ENCODE peak calls at places on chromosomes 4 and X, in nine cellular contexts. One of them, this sample, is unnamed.

GRCh38 chrX:43679778-43680177 is 23.7 kb downstream of the MAOA start:
- DNase-seq in fibroblast of lung: peak; percentile 77
- DNase-seq in transverse colon: no peak
- DNase-seq in glutamatergic neuron: no peak
- DNase-seq in foreskin fibroblast: no peak
- DNase-seq in kidney epithelial cell: no peak
- DNase-seq in MM.1S: no peak
- DNase-seq in astrocyte: no peak
- DNase-seq in colonic mucosa: no peak
- DNase-seq in this sample: no peak

GRCh38 chrX:16931371-16931770 is 15.1 kb upstream of the REPS2 start:
- DNase-seq in fibroblast of lung: no peak
- DNase-seq in transverse colon: no peak
- DNase-seq in glutamatergic neuron: no peak
- DNase-seq in foreskin fibroblast: no peak
- DNase-seq in kidney epithelial cell: no peak
- DNase-seq in MM.1S: no peak
- DNase-seq in astrocyte: no peak
- DNase-seq in colonic mucosa: no peak
- DNase-seq in this sample: no peak

GRCh38 chr4:95985051-95985450 is 145.2 kb downstream of the PDHA2 start:
- DNase-seq in fibroblast of lung: no peak
- DNase-seq in transverse colon: no peak
- DNase-seq in glutamatergic neuron: no peak
- DNase-seq in foreskin fibroblast: no peak
- DNase-seq in kidney epithelial cell: no peak
- DNase-seq in MM.1S: peak; percentile 86
- DNase-seq in astrocyte: no peak
- DNase-seq in colonic mucosa: no peak
- DNase-seq in this sample: no peak

GRCh38 chr4:74624351-74625151 is 169.8 kb downstream of the BTC start:
- DNase-seq in fibroblast of lung: peak; percentile 98
- DNase-seq in transverse colon: no peak
- DNase-seq in glutamatergic neuron: no peak
- DNase-seq in foreskin fibroblast: peak; percentile 80
- DNase-seq in kidney epithelial cell: peak; percentile 86
- DNase-seq in MM.1S: peak; percentile 23
- DNase-seq in astrocyte: peak; percentile 95
- DNase-seq in colonic mucosa: no peak
- DNase-seq in this sample: no peak

GRCh38 chrX:52277666-52278065 is 91.2 kb upstream of the XAGE2 start:
- DNase-seq in fibroblast of lung: no peak
- DNase-seq in transverse colon: no peak
- DNase-seq in glutamatergic neuron: no peak
- DNase-seq in foreskin fibroblast: no peak
- DNase-seq in kidney epithelial cell: peak; percentile 26
- DNase-seq in MM.1S: no peak
- DNase-seq in astrocyte: no peak
- DNase-seq in colonic mucosa: no peak
- DNase-seq in this sample: no peak

GRCh38 chr4:174134361-174134760 is 149.1 kb downstream of the FBXO8 start:
- DNase-seq in fibroblast of lung: peak; percentile 36
- DNase-seq in transverse colon: no peak
- DNase-seq in glutamatergic neuron: no peak
- DNase-seq in foreskin fibroblast: no peak
- DNase-seq in kidney epithelial cell: no peak
- DNase-seq in MM.1S: no peak
- DNase-seq in astrocyte: no peak
- DNase-seq in colonic mucosa: no peak
- DNase-seq in this sample: no peak

GRCh38 chrX:108033890-108034289 is 11.0 kb upstream of the VSIG1 start:
- DNase-seq in fibroblast of lung: no peak
- DNase-seq in transverse colon: no peak
- DNase-seq in glutamatergic neuron: no peak
- DNase-seq in foreskin fibroblast: no peak
- DNase-seq in kidney epithelial cell: no peak
- DNase-seq in MM.1S: no peak
- DNase-seq in astrocyte: no peak
- DNase-seq in colonic mucosa: no peak
- DNase-seq in this sample: no peak

GRCh38 chrX:69083361-69083760 is 81.9 kb downstream of the PJA1 start:
- DNase-seq in fibroblast of lung: no peak
- DNase-seq in transverse colon: no peak
- DNase-seq in glutamatergic neuron: no peak
- DNase-seq in foreskin fibroblast: no peak
- DNase-seq in kidney epithelial cell: no peak
- DNase-seq in MM.1S: no peak
- DNase-seq in astrocyte: no peak
- DNase-seq in colonic mucosa: no peak
- DNase-seq in this sample: no peak

GRCh38 chr4:176660561-176660960 is 132.2 kb downstream of the VEGFC start:
- DNase-seq in fibroblast of lung: no peak
- DNase-seq in transverse colon: no peak
- DNase-seq in glutamatergic neuron: no peak
- DNase-seq in foreskin fibroblast: no peak
- DNase-seq in kidney epithelial cell: no peak
- DNase-seq in MM.1S: no peak
- DNase-seq in astrocyte: no peak
- DNase-seq in colonic mucosa: no peak
- DNase-seq in this sample: no peak

GRCh38 chrX:67674741-67675140 is 130.9 kb downstream of the AR start:
- DNase-seq in fibroblast of lung: no peak
- DNase-seq in transverse colon: no peak
- DNase-seq in glutamatergic neuron: no peak
- DNase-seq in foreskin fibroblast: no peak
- DNase-seq in kidney epithelial cell: no peak
- DNase-seq in MM.1S: no peak
- DNase-seq in astrocyte: no peak
- DNase-seq in colonic mucosa: no peak
- DNase-seq in this sample: no peak

GRCh38 chrX:1507511-1508463 is 29.2 kb downstream of the P2RY8 start:
- DNase-seq in fibroblast of lung: no peak
- DNase-seq in transverse colon: peak; percentile 37
- DNase-seq in glutamatergic neuron: no peak
- DNase-seq in foreskin fibroblast: no peak
- DNase-seq in kidney epithelial cell: no peak
- DNase-seq in MM.1S: no peak
- DNase-seq in astrocyte: no peak
- DNase-seq in colonic mucosa: no peak
- DNase-seq in this sample: no peak

GRCh38 chr4:77927991-77928925 is 65.6 kb downstream of the MRPL1 start:
- DNase-seq in fibroblast of lung: peak; percentile 76
- DNase-seq in transverse colon: peak; percentile 23
- DNase-seq in glutamatergic neuron: no peak
- DNase-seq in foreskin fibroblast: peak; percentile 60
- DNase-seq in kidney epithelial cell: no peak
- DNase-seq in MM.1S: no peak
- DNase-seq in astrocyte: peak; percentile 30
- DNase-seq in colonic mucosa: peak; percentile 38
- DNase-seq in this sample: no peak

GRCh38 chr4:16484711-16485110 is 258.4 kb upstream of the TAPT1 start:
- DNase-seq in fibroblast of lung: no peak
- DNase-seq in transverse colon: no peak
- DNase-seq in glutamatergic neuron: no peak
- DNase-seq in foreskin fibroblast: no peak
- DNase-seq in kidney epithelial cell: no peak
- DNase-seq in MM.1S: no peak
- DNase-seq in astrocyte: no peak
- DNase-seq in colonic mucosa: no peak
- DNase-seq in this sample: no peak

GRCh38 chr4:186939766-186940165 is 216.1 kb upstream of the FAT1 start:
- DNase-seq in fibroblast of lung: no peak
- DNase-seq in transverse colon: no peak
- DNase-seq in glutamatergic neuron: no peak
- DNase-seq in foreskin fibroblast: no peak
- DNase-seq in kidney epithelial cell: no peak
- DNase-seq in MM.1S: no peak
- DNase-seq in astrocyte: no peak
- DNase-seq in colonic mucosa: no peak
- DNase-seq in this sample: no peak

GRCh38 chr4:85084371-85085170 is 118.1 kb upstream of the WDFY3 start:
- DNase-seq in fibroblast of lung: peak; percentile 83
- DNase-seq in transverse colon: no peak
- DNase-seq in glutamatergic neuron: peak; percentile 29
- DNase-seq in foreskin fibroblast: peak; percentile 59
- DNase-seq in kidney epithelial cell: peak; percentile 29
- DNase-seq in MM.1S: peak; percentile 77
- DNase-seq in astrocyte: peak; percentile 50
- DNase-seq in colonic mucosa: peak; percentile 44
- DNase-seq in this sample: peak; percentile 16

GRCh38 chr4:154478128-154478527 is 13.5 kb downstream of the DCHS2 start:
- DNase-seq in fibroblast of lung: no peak
- DNase-seq in transverse colon: no peak
- DNase-seq in glutamatergic neuron: no peak
- DNase-seq in foreskin fibroblast: no peak
- DNase-seq in kidney epithelial cell: no peak
- DNase-seq in MM.1S: no peak
- DNase-seq in astrocyte: no peak
- DNase-seq in colonic mucosa: no peak
- DNase-seq in this sample: no peak

GRCh38 chr4:175419120-175419774 is 392.8 kb downstream of the GPM6A start:
- DNase-seq in fibroblast of lung: peak; percentile 96
- DNase-seq in transverse colon: no peak
- DNase-seq in glutamatergic neuron: no peak
- DNase-seq in foreskin fibroblast: peak; percentile 47
- DNase-seq in kidney epithelial cell: peak; percentile 99
- DNase-seq in MM.1S: no peak
- DNase-seq in astrocyte: peak; percentile 98
- DNase-seq in colonic mucosa: no peak
- DNase-seq in this sample: no peak

DNA sequence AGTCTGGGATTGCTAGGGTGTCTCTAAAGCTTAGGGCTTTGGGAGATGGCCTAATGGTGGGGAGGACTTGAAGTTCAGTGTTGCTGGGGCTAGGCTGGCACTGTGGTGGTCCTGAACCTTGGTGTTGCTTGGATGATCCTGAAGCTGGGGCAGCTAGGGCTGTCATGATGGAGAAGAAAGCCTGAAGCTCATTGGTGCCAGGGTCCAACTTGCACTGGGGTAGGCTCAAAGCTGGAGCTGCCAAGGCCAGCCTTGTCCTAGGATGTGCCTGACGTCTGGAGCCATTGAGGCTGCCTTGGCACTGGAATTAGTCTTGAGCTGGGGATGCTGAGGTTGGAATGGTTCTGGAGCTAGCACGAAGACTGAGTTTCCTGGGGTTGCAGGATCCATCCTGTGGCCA is 61.0 kb upstream of the NLRP2B start:
- DNase-seq in fibroblast of lung: no peak
- DNase-seq in transverse colon: no peak
- DNase-seq in glutamatergic neuron: no peak
- DNase-seq in foreskin fibroblast: no peak
- DNase-seq in kidney epithelial cell: no peak
- DNase-seq in MM.1S: no peak
- DNase-seq in astrocyte: no peak
- DNase-seq in colonic mucosa: no peak
- DNase-seq in this sample: no peak
- TF ChIP-seq CTCF in fibroblast of lung: no peak
- TF ChIP-seq CTCF in transverse colon: no peak
- TF ChIP-seq CTCF in glutamatergic neuron: no peak
- TF ChIP-seq CTCF in foreskin fibroblast: no peak
- TF ChIP-seq CTCF in kidney epithelial cell: no peak
- TF ChIP-seq CTCF in MM.1S: no peak
- TF ChIP-seq CTCF in astrocyte: no peak
- TF ChIP-seq CTCF in colonic mucosa: no peak
- TF ChIP-seq CTCF in this sample: no peak

DNA sequence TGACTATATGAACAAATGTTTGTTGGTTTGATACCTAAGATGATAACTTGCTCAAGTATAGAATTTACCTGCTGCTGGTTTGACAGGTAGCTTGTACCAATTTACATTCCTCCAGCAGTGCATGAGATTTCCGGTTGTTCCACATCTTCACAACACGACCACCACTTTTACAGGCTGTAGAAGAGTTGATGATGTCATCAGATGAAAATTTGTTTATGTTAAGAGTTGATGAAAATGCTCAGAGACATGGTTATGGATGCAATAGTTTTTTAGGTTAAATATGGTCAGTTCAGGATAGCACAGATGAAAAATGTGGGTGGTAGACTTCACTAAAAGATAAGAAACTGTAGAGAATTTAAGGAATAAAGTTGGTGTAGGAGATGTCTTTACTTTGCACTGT is 468.3 kb downstream of the PCDH18 start:
- DNase-seq in fibroblast of lung: no peak
- DNase-seq in transverse colon: no peak
- DNase-seq in glutamatergic neuron: no peak
- DNase-seq in foreskin fibroblast: no peak
- DNase-seq in kidney epithelial cell: no peak
- DNase-seq in MM.1S: no peak
- DNase-seq in astrocyte: no peak
- DNase-seq in colonic mucosa: no peak
- DNase-seq in this sample: no peak
- TF ChIP-seq CTCF in fibroblast of lung: no peak
- TF ChIP-seq CTCF in transverse colon: no peak
- TF ChIP-seq CTCF in glutamatergic neuron: no peak
- TF ChIP-seq CTCF in foreskin fibroblast: no peak
- TF ChIP-seq CTCF in kidney epithelial cell: no peak
- TF ChIP-seq CTCF in MM.1S: no peak
- TF ChIP-seq CTCF in astrocyte: no peak
- TF ChIP-seq CTCF in colonic mucosa: no peak
- TF ChIP-seq CTCF in this sample: no peak

DNA sequence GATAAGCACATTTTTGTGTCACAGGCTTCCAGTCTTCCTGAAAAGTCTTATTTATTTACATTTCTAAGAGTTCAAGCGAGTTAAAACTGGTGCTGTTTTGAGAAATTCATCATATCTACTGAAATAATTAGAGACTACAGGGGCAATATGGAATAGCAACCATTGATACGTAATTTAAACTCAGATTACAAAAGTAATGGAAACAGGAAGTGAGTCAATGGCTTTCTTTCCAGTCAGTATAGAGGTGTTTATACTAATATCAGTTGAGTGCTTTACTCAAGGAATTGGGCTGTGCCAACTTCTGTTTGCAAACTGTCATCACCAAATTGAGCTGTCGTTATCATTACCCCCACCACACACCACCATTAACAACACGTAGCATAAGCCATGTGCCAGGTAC is 222.7 kb downstream of the COL25A1 start:
- DNase-seq in fibroblast of lung: no peak
- DNase-seq in transverse colon: no peak
- DNase-seq in glutamatergic neuron: no peak
- DNase-seq in foreskin fibroblast: no peak
- DNase-seq in kidney epithelial cell: no peak
- DNase-seq in MM.1S: no peak
- DNase-seq in astrocyte: peak; percentile 78
- DNase-seq in colonic mucosa: no peak
- DNase-seq in this sample: no peak
- TF ChIP-seq CTCF in fibroblast of lung: no peak
- TF ChIP-seq CTCF in transverse colon: no peak
- TF ChIP-seq CTCF in glutamatergic neuron: no peak
- TF ChIP-seq CTCF in foreskin fibroblast: no peak
- TF ChIP-seq CTCF in kidney epithelial cell: no peak
- TF ChIP-seq CTCF in MM.1S: no peak
- TF ChIP-seq CTCF in astrocyte: no peak
- TF ChIP-seq CTCF in colonic mucosa: no peak
- TF ChIP-seq CTCF in this sample: no peak

DNA sequence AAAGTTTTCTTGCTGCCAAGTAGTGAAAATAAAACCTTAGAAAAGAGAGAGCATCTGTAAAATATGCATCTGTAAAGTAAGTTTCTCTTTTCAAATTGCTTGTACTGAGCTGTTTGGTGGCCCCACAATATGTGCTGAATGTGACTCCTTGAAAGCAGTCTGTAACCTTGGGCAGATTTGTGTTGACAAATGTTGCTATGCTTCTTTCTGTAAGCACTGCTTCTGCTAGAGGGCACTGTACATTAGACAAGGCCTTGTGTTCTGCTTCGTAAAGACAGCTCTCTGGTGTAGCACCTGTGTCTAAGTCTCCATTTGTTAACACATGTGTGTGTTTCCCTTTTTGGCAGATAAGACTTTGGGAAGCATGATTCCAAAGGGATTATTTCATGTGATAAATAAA is 56.6 kb upstream of the NRK start:
- DNase-seq in fibroblast of lung: no peak
- DNase-seq in transverse colon: no peak
- DNase-seq in glutamatergic neuron: no peak
- DNase-seq in foreskin fibroblast: no peak
- DNase-seq in kidney epithelial cell: no peak
- DNase-seq in MM.1S: no peak
- DNase-seq in astrocyte: no peak
- DNase-seq in colonic mucosa: no peak
- DNase-seq in this sample: no peak
- TF ChIP-seq CTCF in fibroblast of lung: no peak
- TF ChIP-seq CTCF in transverse colon: no peak
- TF ChIP-seq CTCF in glutamatergic neuron: no peak
- TF ChIP-seq CTCF in foreskin fibroblast: no peak
- TF ChIP-seq CTCF in kidney epithelial cell: no peak
- TF ChIP-seq CTCF in MM.1S: no peak
- TF ChIP-seq CTCF in astrocyte: no peak
- TF ChIP-seq CTCF in colonic mucosa: no peak
- TF ChIP-seq CTCF in this sample: no peak

This sample was measured in progenitor cell of endocrine pancreas.